ENCODE peak calls at places on chromosomes 3 and 15, in nine cellular contexts. One of them, this sample, is unnamed.

GRCh38 chr3:14386254-14386653 is 16.2 kb upstream of the SLC6A6 start:
- DNase-seq in activated T-cell treated with anti-CD3 and anti-CD28 coated beads for 24 hours: no peak
- DNase-seq in Caki2: no peak
- DNase-seq in HuH-7.5: no peak
- DNase-seq in upper lobe of right lung: no peak
- DNase-seq in GM23338: no peak
- DNase-seq in stimulated activated CD8-positive, alpha-beta memory T cell treated with anti-CD3 and anti-CD28 coated beads, Interleukin-15, amount 100 ng/mL, for 4 hours: no peak
- DNase-seq in endothelial cell: no peak
- DNase-seq in NCI-H1105: no peak
- DNase-seq in this sample: no peak

GRCh38 chr3:146337991-146338390 is 87.1 kb upstream of the PLSCR4 start:
- DNase-seq in activated T-cell treated with anti-CD3 and anti-CD28 coated beads for 24 hours: no peak
- DNase-seq in Caki2: no peak
- DNase-seq in HuH-7.5: no peak
- DNase-seq in upper lobe of right lung: no peak
- DNase-seq in GM23338: no peak
- DNase-seq in stimulated activated CD8-positive, alpha-beta memory T cell treated with anti-CD3 and anti-CD28 coated beads, Interleukin-15, amount 100 ng/mL, for 4 hours: no peak
- DNase-seq in endothelial cell: no peak
- DNase-seq in NCI-H1105: no peak
- DNase-seq in this sample: no peak

GRCh38 chr15:76994971-76995945 is at the start of gene PSTPIP1:
- DNase-seq in activated T-cell treated with anti-CD3 and anti-CD28 coated beads for 24 hours: peak
- DNase-seq in Caki2: no peak
- DNase-seq in HuH-7.5: no peak
- DNase-seq in upper lobe of right lung: peak
- DNase-seq in GM23338: no peak
- DNase-seq in stimulated activated CD8-positive, alpha-beta memory T cell treated with anti-CD3 and anti-CD28 coated beads, Interleukin-15, amount 100 ng/mL, for 4 hours: no peak
- DNase-seq in endothelial cell: no peak
- DNase-seq in NCI-H1105: no peak
- DNase-seq in this sample: no peak

GRCh38 chr3:27166888-27167287 is 202.3 kb downstream of the NEK10 start:
- DNase-seq in activated T-cell treated with anti-CD3 and anti-CD28 coated beads for 24 hours: no peak
- DNase-seq in Caki2: peak
- DNase-seq in HuH-7.5: no peak
- DNase-seq in upper lobe of right lung: no peak
- DNase-seq in GM23338: peak
- DNase-seq in stimulated activated CD8-positive, alpha-beta memory T cell treated with anti-CD3 and anti-CD28 coated beads, Interleukin-15, amount 100 ng/mL, for 4 hours: no peak
- DNase-seq in endothelial cell: no peak
- DNase-seq in NCI-H1105: no peak
- DNase-seq in this sample: peak

GRCh38 chr15:92528736-92529135 is 126.8 kb downstream of the FAM174B start:
- DNase-seq in activated T-cell treated with anti-CD3 and anti-CD28 coated beads for 24 hours: no peak
- DNase-seq in Caki2: no peak
- DNase-seq in HuH-7.5: no peak
- DNase-seq in upper lobe of right lung: no peak
- DNase-seq in GM23338: no peak
- DNase-seq in stimulated activated CD8-positive, alpha-beta memory T cell treated with anti-CD3 and anti-CD28 coated beads, Interleukin-15, amount 100 ng/mL, for 4 hours: no peak
- DNase-seq in endothelial cell: no peak
- DNase-seq in NCI-H1105: no peak
- DNase-seq in this sample: no peak

GRCh38 chr15:76337739-76338554 is 1.4 kb downstream of the ISL2 start:
- DNase-seq in activated T-cell treated with anti-CD3 and anti-CD28 coated beads for 24 hours: no peak
- DNase-seq in Caki2: no peak
- DNase-seq in HuH-7.5: peak
- DNase-seq in upper lobe of right lung: no peak
- DNase-seq in GM23338: peak
- DNase-seq in stimulated activated CD8-positive, alpha-beta memory T cell treated with anti-CD3 and anti-CD28 coated beads, Interleukin-15, amount 100 ng/mL, for 4 hours: no peak
- DNase-seq in endothelial cell: no peak
- DNase-seq in NCI-H1105: no peak
- DNase-seq in this sample: no peak

GRCh38 chr15:19973718-19974117 is 567.9 kb downstream of the GOLGA6L6 start:
- DNase-seq in activated T-cell treated with anti-CD3 and anti-CD28 coated beads for 24 hours: no peak
- DNase-seq in Caki2: no peak
- DNase-seq in HuH-7.5: no peak
- DNase-seq in upper lobe of right lung: no peak
- DNase-seq in GM23338: no peak
- DNase-seq in stimulated activated CD8-positive, alpha-beta memory T cell treated with anti-CD3 and anti-CD28 coated beads, Interleukin-15, amount 100 ng/mL, for 4 hours: no peak
- DNase-seq in endothelial cell: no peak
- DNase-seq in NCI-H1105: no peak
- DNase-seq in this sample: no peak

GRCh38 chr15:52191207-52191606 is at the start of gene GNB5:
- DNase-seq in activated T-cell treated with anti-CD3 and anti-CD28 coated beads for 24 hours: no peak
- DNase-seq in Caki2: no peak
- DNase-seq in HuH-7.5: no peak
- DNase-seq in upper lobe of right lung: no peak
- DNase-seq in GM23338: peak
- DNase-seq in stimulated activated CD8-positive, alpha-beta memory T cell treated with anti-CD3 and anti-CD28 coated beads, Interleukin-15, amount 100 ng/mL, for 4 hours: no peak
- DNase-seq in endothelial cell: peak
- DNase-seq in NCI-H1105: no peak
- DNase-seq in this sample: no peak

GRCh38 chr3:52359116-52359855 is 43.2 kb downstream of the DNAH1 start:
- DNase-seq in activated T-cell treated with anti-CD3 and anti-CD28 coated beads for 24 hours: no peak
- DNase-seq in Caki2: no peak
- DNase-seq in HuH-7.5: no peak
- DNase-seq in upper lobe of right lung: no peak
- DNase-seq in GM23338: no peak
- DNase-seq in stimulated activated CD8-positive, alpha-beta memory T cell treated with anti-CD3 and anti-CD28 coated beads, Interleukin-15, amount 100 ng/mL, for 4 hours: no peak
- DNase-seq in endothelial cell: no peak
- DNase-seq in NCI-H1105: no peak
- DNase-seq in this sample: no peak

GRCh38 chr3:12194209-12194608 is 35.5 kb upstream of the TIMP4 start:
- DNase-seq in activated T-cell treated with anti-CD3 and anti-CD28 coated beads for 24 hours: no peak
- DNase-seq in Caki2: peak
- DNase-seq in HuH-7.5: no peak
- DNase-seq in upper lobe of right lung: no peak
- DNase-seq in GM23338: no peak
- DNase-seq in stimulated activated CD8-positive, alpha-beta memory T cell treated with anti-CD3 and anti-CD28 coated beads, Interleukin-15, amount 100 ng/mL, for 4 hours: no peak
- DNase-seq in endothelial cell: no peak
- DNase-seq in NCI-H1105: no peak
- DNase-seq in this sample: peak

GRCh38 chr3:191244242-191244867 is 45.3 kb downstream of the OSTN start:
- DNase-seq in activated T-cell treated with anti-CD3 and anti-CD28 coated beads for 24 hours: no peak
- DNase-seq in Caki2: no peak
- DNase-seq in HuH-7.5: no peak
- DNase-seq in upper lobe of right lung: no peak
- DNase-seq in GM23338: no peak
- DNase-seq in stimulated activated CD8-positive, alpha-beta memory T cell treated with anti-CD3 and anti-CD28 coated beads, Interleukin-15, amount 100 ng/mL, for 4 hours: no peak
- DNase-seq in endothelial cell: no peak
- DNase-seq in NCI-H1105: no peak
- DNase-seq in this sample: no peak

GRCh38 chr3:197393711-197394110 is 95.3 kb upstream of the DLG1 start:
- DNase-seq in activated T-cell treated with anti-CD3 and anti-CD28 coated beads for 24 hours: no peak
- DNase-seq in Caki2: no peak
- DNase-seq in HuH-7.5: no peak
- DNase-seq in upper lobe of right lung: no peak
- DNase-seq in GM23338: no peak
- DNase-seq in stimulated activated CD8-positive, alpha-beta memory T cell treated with anti-CD3 and anti-CD28 coated beads, Interleukin-15, amount 100 ng/mL, for 4 hours: no peak
- DNase-seq in endothelial cell: no peak
- DNase-seq in NCI-H1105: no peak
- DNase-seq in this sample: no peak

GRCh38 chr3:190064112-190064511 is 56.6 kb downstream of the P3H2 start:
- DNase-seq in activated T-cell treated with anti-CD3 and anti-CD28 coated beads for 24 hours: no peak
- DNase-seq in Caki2: peak
- DNase-seq in HuH-7.5: no peak
- DNase-seq in upper lobe of right lung: no peak
- DNase-seq in GM23338: no peak
- DNase-seq in stimulated activated CD8-positive, alpha-beta memory T cell treated with anti-CD3 and anti-CD28 coated beads, Interleukin-15, amount 100 ng/mL, for 4 hours: no peak
- DNase-seq in endothelial cell: no peak
- DNase-seq in NCI-H1105: no peak
- DNase-seq in this sample: peak

GRCh38 chr3:129313415-129313982 is 34.8 kb downstream of the HMCES start:
- DNase-seq in activated T-cell treated with anti-CD3 and anti-CD28 coated beads for 24 hours: no peak
- DNase-seq in Caki2: no peak
- DNase-seq in HuH-7.5: no peak
- DNase-seq in upper lobe of right lung: no peak
- DNase-seq in GM23338: no peak
- DNase-seq in stimulated activated CD8-positive, alpha-beta memory T cell treated with anti-CD3 and anti-CD28 coated beads, Interleukin-15, amount 100 ng/mL, for 4 hours: no peak
- DNase-seq in endothelial cell: no peak
- DNase-seq in NCI-H1105: no peak
- DNase-seq in this sample: no peak

GRCh38 chr3:139934557-139935070 is 371 bp upstream of the CLSTN2 start:
- DNase-seq in activated T-cell treated with anti-CD3 and anti-CD28 coated beads for 24 hours: no peak
- DNase-seq in Caki2: peak
- DNase-seq in HuH-7.5: peak
- DNase-seq in upper lobe of right lung: peak
- DNase-seq in GM23338: peak
- DNase-seq in stimulated activated CD8-positive, alpha-beta memory T cell treated with anti-CD3 and anti-CD28 coated beads, Interleukin-15, amount 100 ng/mL, for 4 hours: no peak
- DNase-seq in endothelial cell: peak
- DNase-seq in NCI-H1105: peak
- DNase-seq in this sample: peak

GRCh38 chr3:115921711-115922110 is 298.4 kb downstream of the GAP43 start:
- DNase-seq in activated T-cell treated with anti-CD3 and anti-CD28 coated beads for 24 hours: no peak
- DNase-seq in Caki2: no peak
- DNase-seq in HuH-7.5: no peak
- DNase-seq in upper lobe of right lung: no peak
- DNase-seq in GM23338: no peak
- DNase-seq in stimulated activated CD8-positive, alpha-beta memory T cell treated with anti-CD3 and anti-CD28 coated beads, Interleukin-15, amount 100 ng/mL, for 4 hours: no peak
- DNase-seq in endothelial cell: no peak
- DNase-seq in NCI-H1105: no peak
- DNase-seq in this sample: no peak

GRCh38 chr3:82329300-82329699 is 567.9 kb upstream of the GBE1 start:
- DNase-seq in activated T-cell treated with anti-CD3 and anti-CD28 coated beads for 24 hours: no peak
- DNase-seq in Caki2: no peak
- DNase-seq in HuH-7.5: no peak
- DNase-seq in upper lobe of right lung: no peak
- DNase-seq in GM23338: no peak
- DNase-seq in stimulated activated CD8-positive, alpha-beta memory T cell treated with anti-CD3 and anti-CD28 coated beads, Interleukin-15, amount 100 ng/mL, for 4 hours: no peak
- DNase-seq in endothelial cell: no peak
- DNase-seq in NCI-H1105: no peak
- DNase-seq in this sample: no peak

GRCh38 chr3:117873236-117873635 is 1161.4 kb downstream of the IGSF11 start:
- DNase-seq in activated T-cell treated with anti-CD3 and anti-CD28 coated beads for 24 hours: no peak
- DNase-seq in Caki2: no peak
- DNase-seq in HuH-7.5: no peak
- DNase-seq in upper lobe of right lung: no peak
- DNase-seq in GM23338: no peak
- DNase-seq in stimulated activated CD8-positive, alpha-beta memory T cell treated with anti-CD3 and anti-CD28 coated beads, Interleukin-15, amount 100 ng/mL, for 4 hours: no peak
- DNase-seq in endothelial cell: no peak
- DNase-seq in NCI-H1105: peak
- DNase-seq in this sample: no peak

GRCh38 chr15:43274136-43274535 is 7.4 kb upstream of the TGM5 start:
- DNase-seq in activated T-cell treated with anti-CD3 and anti-CD28 coated beads for 24 hours: no peak
- DNase-seq in Caki2: no peak
- DNase-seq in HuH-7.5: no peak
- DNase-seq in upper lobe of right lung: no peak
- DNase-seq in GM23338: no peak
- DNase-seq in stimulated activated CD8-positive, alpha-beta memory T cell treated with anti-CD3 and anti-CD28 coated beads, Interleukin-15, amount 100 ng/mL, for 4 hours: no peak
- DNase-seq in endothelial cell: no peak
- DNase-seq in NCI-H1105: no peak
- DNase-seq in this sample: no peak

GRCh38 chr15:66780172-66780972 is 78.3 kb downstream of the SMAD6 start:
- DNase-seq in activated T-cell treated with anti-CD3 and anti-CD28 coated beads for 24 hours: no peak
- DNase-seq in Caki2: peak
- DNase-seq in HuH-7.5: no peak
- DNase-seq in upper lobe of right lung: no peak
- DNase-seq in GM23338: no peak
- DNase-seq in stimulated activated CD8-positive, alpha-beta memory T cell treated with anti-CD3 and anti-CD28 coated beads, Interleukin-15, amount 100 ng/mL, for 4 hours: no peak
- DNase-seq in endothelial cell: no peak
- DNase-seq in NCI-H1105: no peak
- DNase-seq in this sample: peak

GRCh38 chr3:13122101-13123055 is 49.1 kb upstream of the IQSEC1 start:
- DNase-seq in activated T-cell treated with anti-CD3 and anti-CD28 coated beads for 24 hours: no peak
- DNase-seq in Caki2: no peak
- DNase-seq in HuH-7.5: no peak
- DNase-seq in upper lobe of right lung: peak
- DNase-seq in GM23338: no peak
- DNase-seq in stimulated activated CD8-positive, alpha-beta memory T cell treated with anti-CD3 and anti-CD28 coated beads, Interleukin-15, amount 100 ng/mL, for 4 hours: no peak
- DNase-seq in endothelial cell: no peak
- DNase-seq in NCI-H1105: no peak
- DNase-seq in this sample: no peak

GRCh38 chr15:68299436-68299835 is 21.9 kb downstream of the FEM1B start:
- DNase-seq in activated T-cell treated with anti-CD3 and anti-CD28 coated beads for 24 hours: no peak
- DNase-seq in Caki2: no peak
- DNase-seq in HuH-7.5: no peak
- DNase-seq in upper lobe of right lung: no peak
- DNase-seq in GM23338: no peak
- DNase-seq in stimulated activated CD8-positive, alpha-beta memory T cell treated with anti-CD3 and anti-CD28 coated beads, Interleukin-15, amount 100 ng/mL, for 4 hours: no peak
- DNase-seq in endothelial cell: no peak
- DNase-seq in NCI-H1105: no peak
- DNase-seq in this sample: no peak

GRCh38 chr3:115418583-115418982 is 204.7 kb upstream of the GAP43 start:
- DNase-seq in activated T-cell treated with anti-CD3 and anti-CD28 coated beads for 24 hours: no peak
- DNase-seq in Caki2: no peak
- DNase-seq in HuH-7.5: no peak
- DNase-seq in upper lobe of right lung: no peak
- DNase-seq in GM23338: peak
- DNase-seq in stimulated activated CD8-positive, alpha-beta memory T cell treated with anti-CD3 and anti-CD28 coated beads, Interleukin-15, amount 100 ng/mL, for 4 hours: no peak
- DNase-seq in endothelial cell: peak
- DNase-seq in NCI-H1105: peak
- DNase-seq in this sample: no peak

GRCh38 chr15:91706366-91707032 is 147.0 kb upstream of the SLCO3A1 start:
- DNase-seq in activated T-cell treated with anti-CD3 and anti-CD28 coated beads for 24 hours: peak
- DNase-seq in Caki2: peak
- DNase-seq in HuH-7.5: peak
- DNase-seq in upper lobe of right lung: peak
- DNase-seq in GM23338: peak
- DNase-seq in stimulated activated CD8-positive, alpha-beta memory T cell treated with anti-CD3 and anti-CD28 coated beads, Interleukin-15, amount 100 ng/mL, for 4 hours: peak
- DNase-seq in endothelial cell: peak
- DNase-seq in NCI-H1105: peak
- DNase-seq in this sample: peak

GRCh38 chr15:78216276-78217229 is 17.8 kb downstream of the ACSBG1 start:
- DNase-seq in activated T-cell treated with anti-CD3 and anti-CD28 coated beads for 24 hours: no peak
- DNase-seq in Caki2: peak
- DNase-seq in HuH-7.5: no peak
- DNase-seq in upper lobe of right lung: no peak
- DNase-seq in GM23338: no peak
- DNase-seq in stimulated activated CD8-positive, alpha-beta memory T cell treated with anti-CD3 and anti-CD28 coated beads, Interleukin-15, amount 100 ng/mL, for 4 hours: no peak
- DNase-seq in endothelial cell: no peak
- DNase-seq in NCI-H1105: no peak
- DNase-seq in this sample: peak

This sample was measured in epithelial cell of proximal tubule.